ENCODE peak calls at places on chromosomes 16 and 17, in eight cellular contexts. X is BE2C, R is mucosa of descending colon, V is neural crest cell, L is AG04450, T is HFFc6, B is pancreas, N is heart right ventricle. E is an unnamed sample.

GRCh38 chr16:61791465-61791864 is 244.8 kb downstream of the CDH8 start:
- DNase-seq in X (no peak), R (no peak), V (no peak), L (no peak), T (no peak), B (no peak), N (no peak), E (no peak)

GRCh38 chr16:69563605-69564580 is 1.9 kb upstream of the NFAT5 start:
- DNase-seq in X (peak), R (peak), V (peak), L (no peak), T (peak), B (no peak), N (no peak), E (no peak)

GRCh38 chr16:55502801-55503366 is 6.0 kb upstream of the LPCAT2 start:
- DNase-seq in X (peak), R (peak), V (peak), L (peak), T (no peak), B (peak), N (peak), E (no peak)

GRCh38 chr17:33972756-33973155 is 282.3 kb upstream of the CCL2 start:
- DNase-seq in X (no peak), R (no peak), V (no peak), L (no peak), T (no peak), B (no peak), N (no peak), E (no peak)

GRCh38 chr17:82632461-82632860 is 15.8 kb downstream of the WDR45B start:
- DNase-seq in X (no peak), R (no peak), V (no peak), L (no peak), T (no peak), B (no peak), N (no peak), E (no peak)

GRCh38 chr17:61399131-61400057 is at the start of gene TBX2:
- DNase-seq in X (peak), R (peak), V (peak), L (peak), T (peak), B (no peak), N (peak), E (peak)

GRCh38 chr16:82137819-82138177 is 32.2 kb downstream of the MPHOSPH6 start:
- DNase-seq in X (no peak), R (no peak), V (no peak), L (no peak), T (no peak), B (no peak), N (no peak), E (no peak)

GRCh38 chr17:19647697-19648474 is 665 bp upstream of the ALDH3A2 start:
- DNase-seq in X (peak), R (peak), V (no peak), L (no peak), T (peak), B (peak), N (peak), E (peak)

GRCh38 chr16:87930456-87930855 is 5.9 kb downstream of the CA5A start:
- DNase-seq in X (peak), R (no peak), V (no peak), L (no peak), T (no peak), B (no peak), N (no peak), E (peak)

GRCh38 chr16:23784811-23785447 is 30.1 kb downstream of the CHP2 start:
- DNase-seq in X (no peak), R (no peak), V (no peak), L (no peak), T (peak), B (no peak), N (no peak), E (no peak)

GRCh38 chr17:64406321-64407200 is 15.9 kb upstream of the PECAM1 start:
- DNase-seq in X (no peak), R (no peak), V (no peak), L (no peak), T (no peak), B (no peak), N (no peak), E (no peak)

GRCh38 chr17:42131232-42131631 is 8.6 kb downstream of the HSPB9 start:
- DNase-seq in X (no peak), R (no peak), V (no peak), L (no peak), T (no peak), B (no peak), N (no peak), E (no peak)

GRCh38 chr17:42132941-42133340 is 10.3 kb downstream of the HSPB9 start:
- DNase-seq in X (no peak), R (peak), V (no peak), L (no peak), T (peak), B (peak), N (no peak), E (no peak)

GRCh38 chr17:42129109-42129837 is 6.7 kb downstream of the HSPB9 start:
- DNase-seq in X (no peak), R (no peak), V (no peak), L (no peak), T (no peak), B (no peak), N (peak), E (no peak)

GRCh38 chr17:42131971-42132370 is 9.4 kb downstream of the HSPB9 start:
- DNase-seq in X (no peak), R (no peak), V (no peak), L (no peak), T (peak), B (no peak), N (no peak), E (no peak)

DNA sequence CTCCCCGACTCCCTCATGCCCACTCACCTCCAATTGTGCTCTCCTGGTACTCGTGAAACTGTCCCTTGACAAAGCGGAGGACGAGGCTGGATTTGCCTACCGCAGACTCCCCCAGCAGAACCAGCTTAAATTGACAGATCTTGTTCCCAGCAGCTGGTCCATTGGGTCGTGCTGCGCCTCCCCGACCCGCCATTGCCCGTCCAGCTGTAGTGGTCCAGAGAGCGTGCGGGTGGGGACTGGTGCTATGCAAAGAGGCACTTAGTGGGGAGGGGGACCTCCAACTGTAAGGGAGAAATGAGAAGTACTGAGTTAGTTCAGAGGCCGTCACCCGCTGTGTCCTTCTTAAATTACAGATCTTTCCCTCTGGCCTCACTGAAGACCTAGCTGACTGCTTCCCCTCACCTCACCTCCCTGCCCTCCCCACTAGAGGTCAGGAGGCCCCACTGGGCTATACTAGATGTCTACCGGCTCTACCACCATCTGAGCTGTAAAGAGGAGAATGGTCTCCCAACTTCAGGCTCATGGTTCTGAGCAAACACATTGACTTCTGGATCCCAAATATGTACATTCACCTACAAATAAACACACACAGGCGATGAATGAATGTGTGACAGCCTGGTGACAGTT is 7.8 kb downstream of the HSPB9 start:
- DNase-seq in X (no peak), R (no peak), V (no peak), L (no peak), T (no peak), B (no peak), N (no peak), E (no peak)
- TF ChIP-seq CTCF in X (no peak), R (no peak), V (no peak), L (no peak), T (no peak), B (no peak), N (no peak), E (no peak)

DNA sequence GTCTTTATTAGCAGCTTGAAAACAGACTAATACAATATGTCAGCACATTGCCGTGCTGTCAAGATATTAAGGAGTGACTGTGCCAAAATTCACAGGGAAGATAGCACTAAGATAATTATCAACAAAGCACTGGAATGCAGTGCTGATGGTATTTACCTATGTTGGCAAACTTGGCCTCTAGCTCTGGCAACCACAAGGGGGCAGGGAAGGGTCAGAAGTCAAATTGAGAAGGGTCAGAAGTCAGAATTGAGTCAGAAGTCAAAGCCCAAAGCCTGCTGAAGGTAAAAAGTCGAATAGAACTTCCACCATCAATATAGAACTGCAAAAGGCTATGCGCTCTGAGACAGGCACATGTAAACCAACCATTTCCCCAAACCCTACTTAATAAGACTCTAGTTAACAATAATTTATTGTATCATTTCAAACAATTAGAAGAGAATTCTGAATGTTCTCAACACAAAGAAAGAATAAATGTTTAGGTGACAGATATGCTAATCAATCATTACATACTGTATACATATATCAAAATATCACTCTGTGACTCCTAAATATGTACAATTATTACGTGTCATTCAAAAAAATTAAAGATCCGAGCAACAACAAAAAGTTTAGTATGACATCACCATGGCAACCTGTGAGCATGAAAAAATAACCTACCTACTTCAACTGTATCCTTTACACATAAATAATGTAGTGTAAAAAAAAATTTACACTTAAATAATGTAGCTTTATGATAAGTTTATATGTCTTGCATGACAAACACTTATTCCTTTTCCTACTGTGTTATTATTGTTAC is 916.1 kb downstream of the KCNJ2 start:
- DNase-seq in X (peak), R (peak), V (peak), L (no peak), T (no peak), B (no peak), N (no peak), E (peak)
- TF ChIP-seq CTCF in X (peak), R (no peak), V (peak), L (peak), T (peak), B (peak), N (no peak), E (peak)

GRCh38 chr17:4541328-4542002 is 13.7 kb downstream of the MYBBP1A start:
- DNase-seq in X (no peak), R (no peak), V (no peak), L (no peak), T (no peak), B (peak), N (peak), E (peak)

GRCh38 chr17:4541041-4541327 is 14.2 kb downstream of the MYBBP1A start:
- DNase-seq in X (no peak), R (no peak), V (no peak), L (no peak), T (no peak), B (peak), N (no peak), E (no peak)

GRCh38 chr17:4539576-4540223 is 15.5 kb downstream of the MYBBP1A start:
- DNase-seq in X (no peak), R (no peak), V (no peak), L (no peak), T (no peak), B (no peak), N (no peak), E (no peak)

GRCh38 chr17:4539025-4539424 is 16.2 kb downstream of the MYBBP1A start:
- DNase-seq in X (no peak), R (no peak), V (no peak), L (no peak), T (no peak), B (no peak), N (no peak), E (peak)

GRCh38 chr17:4540224-4541040 is 14.8 kb downstream of the MYBBP1A start:
- DNase-seq in X (no peak), R (no peak), V (no peak), L (no peak), T (no peak), B (peak), N (peak), E (no peak)
- TF ChIP-seq CTCF in X (peak), R (no peak), V (no peak), L (no peak), T (peak), B (no peak), N (peak), E (no peak)

DNA sequence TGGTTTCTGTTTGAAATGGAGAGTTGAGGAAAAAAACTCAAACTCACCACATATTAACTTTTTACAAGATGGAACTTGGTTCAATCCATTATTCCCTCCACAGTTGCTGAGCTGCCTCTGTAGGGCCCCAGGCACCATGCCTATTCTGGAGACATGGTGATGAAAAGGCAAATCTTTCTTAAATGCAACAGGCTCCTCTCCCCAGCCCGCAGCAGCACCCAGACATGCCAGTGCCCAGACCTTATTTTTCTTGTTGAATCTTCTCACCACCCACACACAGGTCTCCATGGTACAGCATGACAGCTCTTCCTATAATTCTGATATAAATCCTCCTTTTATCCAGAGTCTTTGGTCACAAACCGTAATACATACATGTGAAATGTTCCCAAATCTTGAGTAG is 7.6 kb downstream of the CYTH1 start:
- DNase-seq in X (no peak), R (no peak), V (no peak), L (no peak), T (no peak), B (no peak), N (no peak), E (no peak)
- TF ChIP-seq CTCF in X (no peak), R (no peak), V (no peak), L (no peak), T (no peak), B (no peak), N (no peak), E (no peak)

DNA sequence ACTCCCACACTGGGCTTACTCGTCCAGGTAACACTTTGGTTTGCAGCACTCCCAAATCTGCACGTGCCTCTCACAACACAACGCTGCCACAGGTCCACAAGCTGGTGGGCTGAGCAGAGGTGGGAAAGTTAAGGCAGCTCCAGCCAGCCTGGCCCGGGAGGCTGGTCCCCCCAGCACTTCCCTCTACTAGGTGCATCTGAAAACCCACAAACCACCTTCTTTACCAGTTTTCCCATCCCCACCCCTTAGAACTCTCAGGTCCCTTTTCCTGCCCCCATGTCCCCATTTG is 1.4 kb upstream of the GAA start:
- DNase-seq in X (no peak), R (no peak), V (no peak), L (no peak), T (no peak), B (peak), N (no peak), E (no peak)
- TF ChIP-seq CTCF in X (no peak), R (no peak), V (no peak), L (no peak), T (no peak), B (no peak), N (no peak), E (no peak)

GRCh38 chr17:31696184-31696602 is 162.9 kb downstream of the COPRS start:
- DNase-seq in X (peak), R (peak), V (peak), L (peak), T (peak), B (peak), N (peak), E (peak)
- TF ChIP-seq CTCF in X (peak), R (no peak), V (peak), L (peak), T (peak), B (no peak), N (peak), E (peak)

GRCh38 chr16:67263201-67263600 is 14.4 kb downstream of the SLC9A5 start:
- DNase-seq in X (no peak), R (no peak), V (no peak), L (no peak), T (no peak), B (no peak), N (no peak), E (no peak)

GRCh38 chr16:67265834-67266233 is 13.5 kb upstream of the PLEKHG4 start:
- DNase-seq in X (no peak), R (no peak), V (no peak), L (no peak), T (no peak), B (no peak), N (no peak), E (no peak)

GRCh38 chr16:67264866-67265265 is 14.5 kb upstream of the PLEKHG4 start:
- DNase-seq in X (no peak), R (no peak), V (no peak), L (no peak), T (no peak), B (no peak), N (no peak), E (no peak)

GRCh38 chr16:67260426-67261063 is 11.8 kb downstream of the SLC9A5 start:
- DNase-seq in X (peak), R (peak), V (no peak), L (no peak), T (peak), B (peak), N (no peak), E (no peak)

GRCh38 chr16:67264277-67264676 is 15.1 kb upstream of the PLEKHG4 start:
- DNase-seq in X (no peak), R (no peak), V (no peak), L (no peak), T (no peak), B (no peak), N (no peak), E (no peak)
- TF ChIP-seq CTCF in X (peak), R (no peak), V (no peak), L (peak), T (peak), B (no peak), N (no peak), E (no peak)

GRCh38 chr17:73773702-73774101 is 129.5 kb upstream of the SDK2 start:
- DNase-seq in X (no peak), R (no peak), V (no peak), L (no peak), T (no peak), B (no peak), N (no peak), E (no peak)

GRCh38 chr17:73769480-73769879 is 125.2 kb upstream of the SDK2 start:
- DNase-seq in X (no peak), R (no peak), V (no peak), L (no peak), T (no peak), B (no peak), N (no peak), E (no peak)

GRCh38 chr17:73770115-73770848 is 126.0 kb upstream of the SDK2 start:
- DNase-seq in X (peak), R (peak), V (no peak), L (peak), T (no peak), B (peak), N (peak), E (peak)

GRCh38 chr17:73770849-73771229 is 126.6 kb upstream of the SDK2 start:
- DNase-seq in X (no peak), R (no peak), V (no peak), L (no peak), T (no peak), B (no peak), N (no peak), E (no peak)

GRCh38 chr17:73772107-73772705 is 128.0 kb upstream of the SDK2 start:
- DNase-seq in X (no peak), R (no peak), V (no peak), L (no peak), T (no peak), B (no peak), N (no peak), E (no peak)
- TF ChIP-seq CTCF in X (no peak), R (no peak), V (no peak), L (no peak), T (no peak), B (no peak), N (no peak), E (no peak)

DNA sequence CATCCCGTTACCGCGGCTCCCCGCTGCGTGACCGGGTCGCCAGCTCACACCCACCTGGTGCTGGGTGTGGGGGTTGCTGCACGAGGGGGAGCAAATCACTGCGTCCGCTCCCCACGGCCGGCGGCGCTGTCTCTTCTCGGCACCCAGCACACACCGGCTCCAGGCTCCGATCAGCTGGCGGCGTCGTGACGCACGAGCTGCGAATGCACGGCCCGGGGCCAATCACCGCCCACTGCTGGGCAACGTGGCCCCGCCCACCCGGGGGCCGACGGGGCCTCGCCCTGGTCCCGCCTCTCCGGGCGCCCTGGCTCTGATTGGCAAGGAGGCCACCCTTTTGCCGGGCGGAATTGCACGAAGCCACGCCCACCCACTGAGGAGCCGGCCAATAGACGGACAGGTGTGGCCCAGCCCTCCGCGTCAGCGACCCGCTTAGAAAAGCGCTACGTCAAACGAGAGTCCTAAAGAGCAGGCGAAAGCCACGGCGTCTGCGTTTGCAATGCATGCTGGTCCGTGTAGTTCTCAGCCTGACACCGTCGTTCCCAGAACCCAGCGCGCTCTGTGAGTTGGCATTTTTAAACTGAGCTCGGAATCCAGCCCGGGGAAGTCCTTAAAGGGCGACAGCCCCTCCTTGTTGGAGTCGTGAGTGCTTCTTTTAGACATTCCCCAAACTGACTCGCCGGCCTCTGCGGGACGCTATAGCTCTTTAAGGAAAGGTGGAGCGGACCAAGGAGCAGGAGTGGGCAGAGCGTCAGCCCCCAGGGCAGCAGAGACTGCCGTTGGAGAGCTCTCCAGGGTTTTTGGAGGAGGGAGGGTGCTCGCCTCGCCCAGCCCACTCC is 6.1 kb upstream of the TLCD2 start:
- DNase-seq in X (peak), R (peak), V (peak), L (peak), T (peak), B (peak), N (peak), E (peak)
- TF ChIP-seq CTCF in X (no peak), R (no peak), V (no peak), L (peak), T (peak), B (no peak), N (no peak), E (no peak)